ENCODE peak calls at places on chromosomes 3 and 15, in five cellular contexts. Y is GM23338, I is Peyer's patch, J is fibroblast of lung, L is ovary. F is an unnamed sample.

GRCh38 chr3:63960048-63960711 is 48.0 kb upstream of the SCAANT1 start:
- DNase-seq in Y (no peak), I (no peak), J (peak), L (no peak), F (peak)

GRCh38 chr15:81941479-81941878 is 104.3 kb downstream of the MEX3B start:
- DNase-seq in Y (no peak), I (no peak), J (no peak), L (no peak), F (no peak)

GRCh38 chr3:187315872-187316271 is 24.3 kb upstream of the MASP1 start:
- DNase-seq in Y (no peak), I (no peak), J (peak), L (no peak), F (no peak)

GRCh38 chr3:43773273-43774104 is 82.8 kb downstream of the ABHD5 start:
- DNase-seq in Y (peak), I (no peak), J (peak), L (no peak), F (no peak)

GRCh38 chr3:168398371-168399030 is 302.8 kb upstream of the GOLIM4 start:
- DNase-seq in Y (no peak), I (no peak), J (peak), L (no peak), F (no peak)

GRCh38 chr15:80970018-80970657 is 19.5 kb downstream of the MESD start:
- DNase-seq in Y (peak), I (no peak), J (no peak), L (peak), F (peak)

GRCh38 chr15:48032911-48033310 is 87.9 kb upstream of the SLC24A5 start:
- DNase-seq in Y (no peak), I (no peak), J (no peak), L (no peak), F (no peak)

GRCh38 chr15:74389115-74390048 is 21.9 kb upstream of the CYP11A1 start:
- DNase-seq in Y (no peak), I (no peak), J (no peak), L (no peak), F (no peak)

GRCh38 chr3:186331043-186331442 is 31.0 kb downstream of the DGKG start:
- DNase-seq in Y (no peak), I (no peak), J (no peak), L (no peak), F (no peak)

GRCh38 chr3:125123906-125124305 is 68.1 kb upstream of the HEG1 start:
- DNase-seq in Y (no peak), I (no peak), J (peak), L (no peak), F (no peak)

GRCh38 chr3:171049831-171050444 is 23.4 kb upstream of the SLC2A2 start:
- DNase-seq in Y (peak), I (no peak), J (peak), L (no peak), F (peak)

GRCh38 chr15:80609512-80609946 is 85.6 kb upstream of the ABHD17C start:
- DNase-seq in Y (no peak), I (no peak), J (peak), L (no peak), F (peak)

GRCh38 chr3:53862241-53862640 is 15.9 kb downstream of the IL17RB start:
- DNase-seq in Y (no peak), I (no peak), J (no peak), L (no peak), F (no peak)

GRCh38 chr3:62562017-62562416 is 188.7 kb upstream of the FEZF2 start:
- DNase-seq in Y (no peak), I (no peak), J (peak), L (no peak), F (peak)

GRCh38 chr15:64151727-64152506 is at the start of gene SNX22:
- DNase-seq in Y (peak), I (no peak), J (no peak), L (no peak), F (peak)

GRCh38 chr3:111538687-111539086 is 3.3 kb upstream of the CD96 start:
- DNase-seq in Y (no peak), I (no peak), J (peak), L (no peak), F (peak)

GRCh38 chr15:45064386-45064785 is 41.4 kb downstream of the SORD start:
- DNase-seq in Y (no peak), I (no peak), J (peak), L (no peak), F (no peak)

GRCh38 chr15:79957741-79958140 is 13.3 kb downstream of the BCL2A1 start:
- DNase-seq in Y (no peak), I (no peak), J (peak), L (no peak), F (no peak)

DNA sequence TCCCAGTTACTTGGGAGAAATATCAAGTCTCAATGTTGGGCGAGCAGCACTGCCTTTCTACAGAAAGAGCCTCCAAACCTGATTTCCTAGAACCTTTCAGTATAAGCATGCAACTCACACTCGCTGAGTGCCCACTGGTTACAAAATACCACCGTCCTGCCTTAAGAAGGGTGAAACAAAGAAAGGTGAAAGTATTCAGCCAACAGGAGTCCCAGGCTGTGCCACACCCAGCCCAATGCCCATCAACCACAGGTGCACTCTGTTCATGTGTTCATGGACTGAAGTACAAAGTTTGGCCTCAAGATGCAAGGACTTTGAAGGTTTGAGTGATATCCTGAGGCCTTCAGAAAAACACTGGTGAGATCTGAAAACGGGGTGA is 34.0 kb downstream of the IL17RD start:
- DNase-seq in Y (no peak), I (no peak), J (no peak), L (no peak), F (no peak)
- H3K27ac ChIP-seq in Y (peak), I (no peak), J (no peak), L (no peak), F (no peak)

DNA sequence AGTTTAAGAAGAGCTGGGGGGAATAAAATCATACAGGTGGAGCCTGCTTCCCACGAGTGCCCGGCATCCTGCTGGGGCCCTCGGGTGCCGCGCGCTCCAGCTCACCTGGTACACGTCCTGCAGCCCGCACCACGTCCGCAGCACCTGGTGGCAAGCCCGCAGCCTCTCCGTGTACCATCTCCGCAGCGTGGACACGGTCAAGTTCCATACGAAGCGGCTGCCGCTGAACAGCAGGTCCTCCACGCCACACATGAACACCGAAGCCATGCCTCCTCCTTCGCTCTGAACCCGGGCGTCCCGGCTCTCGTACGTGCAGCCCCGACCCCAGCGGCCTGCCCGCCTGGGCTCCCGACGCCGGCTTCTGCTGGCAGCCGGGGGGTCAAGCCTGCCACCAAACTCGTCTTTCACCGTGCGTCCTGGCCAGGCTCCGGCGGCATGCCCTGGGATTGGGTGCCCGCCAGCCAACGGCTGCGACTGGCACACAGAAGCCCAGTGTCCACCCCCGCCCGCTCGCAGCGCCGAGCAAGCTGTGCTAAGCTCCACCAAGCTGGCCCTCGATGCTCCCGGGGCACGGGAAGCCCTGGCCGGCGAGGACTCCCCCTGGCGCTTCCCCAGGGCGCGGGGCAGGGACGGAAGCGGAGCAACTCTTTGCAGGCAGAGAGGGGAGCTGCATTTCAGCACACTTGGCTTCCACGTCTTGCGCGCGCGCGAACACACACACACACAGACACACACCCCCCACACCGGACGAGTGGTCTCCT is at the start of gene FRMD4B:
- DNase-seq in Y (peak), I (peak), J (peak), L (peak), F (no peak)
- TF ChIP-seq CTCF in Y (no peak), I (peak), J (peak), L (no peak), F (peak)

DNA sequence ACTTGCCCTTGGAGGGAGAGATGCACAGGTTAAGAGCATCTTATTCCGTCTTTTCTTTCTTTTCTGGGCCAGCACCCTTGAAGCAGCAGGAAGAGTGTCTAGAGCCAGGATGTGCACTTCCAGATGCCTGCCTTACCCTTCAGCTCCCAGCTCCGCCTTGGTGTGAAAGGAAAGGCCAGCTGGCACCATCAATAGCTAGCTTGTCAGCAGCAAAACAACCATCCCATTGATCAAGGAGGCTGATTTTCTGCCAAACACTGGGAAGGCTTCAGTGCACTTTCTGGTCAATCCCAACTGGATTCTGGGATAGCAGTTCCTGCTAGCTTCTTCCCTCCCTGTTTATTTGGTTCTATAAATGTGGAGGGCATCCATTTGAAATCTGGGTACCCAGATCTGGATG is 110.9 kb upstream of the GALNT15 start:
- DNase-seq in Y (no peak), I (no peak), J (no peak), L (no peak), F (no peak)
- H3K27ac ChIP-seq in Y (no peak), I (no peak), J (peak), L (no peak), F (no peak)

DNA sequence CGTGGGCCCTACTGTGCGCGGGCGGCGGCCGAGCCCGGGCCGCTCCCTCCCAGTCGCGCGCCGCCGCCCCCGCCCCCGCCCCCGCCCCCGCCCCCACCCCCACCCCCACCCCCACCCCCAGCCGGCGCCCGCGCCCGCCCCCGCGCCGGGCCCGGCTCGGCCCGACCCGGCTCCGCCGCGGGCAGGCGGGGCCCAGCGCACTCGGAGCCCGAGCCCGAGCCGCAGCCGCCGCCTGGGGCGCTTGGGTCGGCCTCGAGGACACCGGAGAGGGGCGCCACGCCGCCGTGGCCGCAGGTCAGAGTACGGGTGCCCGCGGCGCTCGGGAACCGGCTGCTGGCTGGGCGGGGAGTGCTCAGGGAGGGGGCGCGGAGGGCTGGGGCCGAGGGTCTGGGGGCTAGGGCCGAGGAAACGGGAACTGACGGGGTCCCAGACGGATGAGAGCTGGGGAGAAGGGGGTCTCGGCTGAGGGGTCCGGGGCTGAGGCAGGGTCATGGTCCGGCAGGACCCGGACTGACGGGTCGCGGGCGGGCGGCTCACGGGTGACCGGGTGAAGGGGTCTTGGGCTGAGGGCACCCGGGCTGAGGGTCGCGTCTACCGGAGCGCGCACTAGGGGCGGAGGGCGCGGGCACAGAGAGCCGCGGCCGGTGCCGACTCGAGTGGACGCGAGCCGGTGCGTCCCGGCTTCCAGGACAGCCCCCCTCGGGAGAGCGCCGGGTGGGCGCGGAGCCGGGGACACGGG is 974 bp upstream of the PPARG start:
- DNase-seq in Y (peak), I (peak), J (peak), L (peak), F (no peak)
- TF ChIP-seq CTCF in Y (no peak), I (no peak), J (no peak), L (no peak), F (peak)

GRCh38 chr3:52230461-52230860 is 5.0 kb upstream of the TLR9 start:
- DNase-seq in Y (no peak), I (peak), J (no peak), L (no peak), F (no peak)
- H3K27ac ChIP-seq in Y (no peak), I (no peak), J (no peak), L (no peak), F (no peak)

DNA sequence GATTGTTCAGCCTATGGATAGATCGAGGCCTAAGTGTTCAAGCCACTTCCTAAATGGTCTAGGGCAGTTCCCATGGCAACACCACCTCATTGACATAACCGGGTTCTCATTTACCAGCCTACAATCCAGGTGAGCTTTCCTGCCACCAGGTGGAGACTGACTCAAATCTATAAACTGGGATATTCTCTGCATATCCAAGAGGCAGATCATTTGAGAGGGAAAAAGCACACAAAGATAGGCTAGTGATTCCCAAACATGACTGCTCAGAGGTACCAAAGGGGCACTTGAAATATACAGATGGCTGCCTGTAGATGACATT is 141.3 kb upstream of the PROK2 start:
- DNase-seq in Y (peak), I (no peak), J (peak), L (no peak), F (peak)
- TF ChIP-seq CTCF in Y (peak), I (peak), J (peak), L (no peak), F (no peak)

GRCh38 chr15:90884719-90885431 is 571 bp downstream of the FES start:
- DNase-seq in Y (no peak), I (no peak), J (no peak), L (no peak), F (no peak)
- H3K27ac ChIP-seq in Y (no peak), I (peak), J (peak), L (peak), F (peak)

GRCh38 chr3:143327388-143327787 is 207.8 kb downstream of the CHST2 start:
- DNase-seq in Y (no peak), I (no peak), J (no peak), L (no peak), F (peak)
- TF ChIP-seq CTCF in Y (no peak), I (no peak), J (no peak), L (no peak), F (no peak)

DNA sequence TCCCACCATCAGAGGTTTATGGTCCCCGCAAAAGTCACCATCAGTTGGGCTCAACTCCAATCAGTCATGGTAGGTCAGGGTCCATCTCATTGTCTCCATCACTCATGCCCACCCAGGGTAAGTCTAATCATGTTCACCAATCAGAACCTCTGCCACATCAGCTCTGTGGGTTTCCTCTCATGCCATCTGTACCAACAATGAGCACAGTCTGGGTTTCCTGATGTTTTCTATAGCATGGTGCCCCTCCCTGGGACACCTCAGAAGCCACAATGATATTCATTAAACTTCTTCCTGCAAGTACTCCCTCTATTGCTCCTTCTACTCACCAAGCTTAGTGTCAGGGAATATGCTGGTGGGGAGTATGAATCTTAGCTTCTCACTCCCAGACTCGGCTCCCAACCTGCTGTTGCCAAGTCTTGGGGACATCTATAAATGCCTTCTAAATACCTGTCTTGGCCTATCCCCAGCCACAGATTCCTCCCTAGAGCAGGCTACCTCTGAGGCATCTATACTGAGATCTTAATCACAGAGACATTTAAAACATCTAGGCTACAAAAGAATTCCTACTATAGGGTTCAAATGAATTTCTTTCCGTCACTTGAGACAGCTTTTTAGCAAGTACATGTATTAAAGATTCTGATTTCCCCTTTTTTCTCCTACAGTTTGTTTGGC is 5.0 kb upstream of the CCR2 start:
- DNase-seq in Y (no peak), I (no peak), J (no peak), L (no peak), F (no peak)
- H3K27ac ChIP-seq in Y (no peak), I (peak), J (no peak), L (no peak), F (no peak)

DNA sequence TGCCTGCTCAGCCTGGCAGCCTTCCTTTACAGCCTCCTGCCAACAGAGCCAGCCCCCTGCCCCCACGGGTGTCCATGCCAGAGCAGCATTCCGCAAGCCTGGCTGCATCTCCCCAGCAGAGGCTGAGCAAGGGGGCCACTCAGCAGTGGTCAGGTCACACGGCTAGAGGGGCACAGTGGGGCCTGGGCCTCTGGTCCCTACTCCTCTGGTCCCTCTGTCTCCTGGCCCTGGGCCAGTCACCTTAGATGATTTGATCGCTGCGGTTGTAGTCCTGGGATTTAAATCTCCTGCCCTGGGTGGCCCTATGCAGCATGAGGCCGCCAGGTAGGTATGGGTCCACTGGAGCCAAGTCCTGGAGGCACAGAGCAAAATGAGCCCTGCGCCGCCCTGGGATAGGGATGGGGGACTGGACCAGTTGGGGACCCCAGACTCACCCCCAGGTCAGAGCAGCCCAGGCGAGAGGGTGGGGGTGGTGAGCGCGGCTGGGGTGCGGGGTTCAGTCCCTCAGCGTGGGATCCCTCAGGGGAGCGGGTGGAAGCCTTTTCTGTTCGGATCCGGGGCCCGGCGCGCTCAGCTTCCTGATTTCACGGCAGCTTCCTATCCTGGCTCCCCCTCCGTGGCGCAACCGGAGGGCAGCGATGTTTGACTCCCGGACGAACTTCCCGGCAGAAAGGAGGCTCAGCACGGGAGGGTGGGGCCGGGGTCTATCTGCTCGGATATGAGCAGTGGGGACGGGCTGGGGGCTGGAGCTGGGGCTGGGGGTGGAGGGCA is at the start of gene ZBTB47:
- DNase-seq in Y (peak), I (peak), J (peak), L (peak), F (peak)
- TF ChIP-seq CTCF in Y (no peak), I (no peak), J (no peak), L (no peak), F (no peak)

F was measured in RWPE1.